ENCODE peak calls at places on chromosomes 16 and 17, in ten cellular contexts. A, R, P, D, O, I, F, G, N and L are unnamed samples.
A peak's percentile ranks its signal among the peaks of the same experiment; 100 is the strongest.

GRCh38 chr16:58661199-58661830 is 23.3 kb downstream of the SLC38A7 start:
- DNase-seq in A (peak; percentile 87), R (peak; percentile 78), P (peak; percentile 92), D (peak; percentile 87), O (peak; percentile 87), I (peak; percentile 85), F (peak; percentile 91), G (peak; percentile 89), N (peak; percentile 79), L (peak; percentile 96)

GRCh38 chr17:14201087-14201486 is 35.6 kb downstream of the CDRT15 start:
- DNase-seq in A (no peak), R (no peak), P (no peak), D (no peak), O (peak; percentile 23), I (no peak), F (peak; percentile 8), G (no peak), N (no peak), L (no peak)

GRCh38 chr17:45225051-45225700 is 3.5 kb downstream of the FMNL1 start:
- DNase-seq in A (peak; percentile 20), R (no peak), P (no peak), D (no peak), O (no peak), I (peak; percentile 91), F (no peak), G (no peak), N (no peak), L (peak; percentile 92)

GRCh38 chr17:9199474-9200196 is 178.3 kb downstream of the NTN1 start:
- DNase-seq in A (no peak), R (no peak), P (peak; percentile 50), D (peak; percentile 41), O (no peak), I (no peak), F (no peak), G (no peak), N (peak; percentile 38), L (peak; percentile 55)

GRCh38 chr17:8089728-8090127 is 2.2 kb upstream of the ALOX12B start:
- DNase-seq in A (no peak), R (no peak), P (no peak), D (no peak), O (no peak), I (no peak), F (no peak), G (no peak), N (peak; percentile 53), L (no peak)

GRCh38 chr17:28282596-28282995 is 36.4 kb upstream of the TMEM97 start:
- DNase-seq in A (peak; percentile 64), R (peak; percentile 21), P (peak; percentile 48), D (no peak), O (peak; percentile 86), I (peak; percentile 43), F (peak; percentile 92), G (no peak), N (no peak), L (no peak)

GRCh38 chr16:77211880-77212735 is 12.9 kb downstream of the SYCE1L start:
- DNase-seq in A (peak; percentile 86), R (no peak), P (peak; percentile 92), D (peak; percentile 92), O (peak; percentile 18), I (peak; percentile 61), F (no peak), G (peak; percentile 87), N (peak; percentile 83), L (peak; percentile 82)

GRCh38 chr17:8445536-8445935 is 9.9 kb downstream of the NDEL1 start:
- DNase-seq in A (no peak), R (no peak), P (no peak), D (no peak), O (no peak), I (no peak), F (no peak), G (no peak), N (no peak), L (no peak)

GRCh38 chr17:62807812-62808575 is at the start of gene MARCHF10:
- DNase-seq in A (no peak), R (no peak), P (peak; percentile 42), D (peak; percentile 75), O (no peak), I (peak; percentile 53), F (no peak), G (peak; percentile 69), N (peak; percentile 79), L (peak; percentile 78)

GRCh38 chr17:42720996-42721583 is 23.8 kb downstream of the EZH1 start:
- DNase-seq in A (peak; percentile 77), R (peak; percentile 46), P (peak; percentile 67), D (peak; percentile 87), O (peak; percentile 79), I (peak; percentile 80), F (peak; percentile 71), G (peak; percentile 87), N (peak; percentile 83), L (peak; percentile 88)

GRCh38 chr16:83470406-83470805 is 337.4 kb upstream of the HSBP1 start:
- DNase-seq in A (no peak), R (no peak), P (no peak), D (no peak), O (no peak), I (no peak), F (peak; percentile 45), G (no peak), N (no peak), L (no peak)

GRCh38 chr16:4317471-4318170 is 1.8 kb downstream of the GLIS2 start:
- DNase-seq in A (peak; percentile 82), R (no peak), P (no peak), D (peak; percentile 17), O (peak; percentile 30), I (peak; percentile 11), F (no peak), G (peak; percentile 63), N (peak; percentile 84), L (peak; percentile 93)

DNA sequence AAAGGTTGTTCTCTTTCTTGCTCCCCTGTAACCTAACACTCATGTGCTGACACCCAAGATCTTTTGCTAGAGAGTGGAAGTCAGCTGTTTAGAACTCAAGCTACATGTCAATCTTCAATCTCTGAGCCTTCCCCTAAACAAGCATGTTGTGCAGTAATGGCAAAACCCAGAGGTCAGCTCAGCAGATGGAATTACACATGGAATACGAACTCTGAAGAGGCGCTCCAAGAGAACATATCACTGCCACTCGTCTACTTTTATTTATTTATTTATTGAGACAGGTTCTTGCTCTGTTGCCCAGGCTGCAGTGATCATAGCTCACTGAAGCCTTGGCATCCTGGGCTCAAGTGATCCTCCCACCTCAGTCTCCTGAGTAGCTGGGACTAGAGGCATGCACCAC is 32.6 kb downstream of the RNF157 start:
- DNase-seq in A (no peak), R (no peak), P (no peak), D (no peak), O (peak; percentile 60), I (no peak), F (no peak), G (no peak), N (no peak), L (no peak)
- H3K4me2 ChIP-seq in A (no peak overlapping the region), R (no peak overlapping the region), P (no peak overlapping the region), D (no peak overlapping the region), O (no peak overlapping the region), I (no peak overlapping the region), F (no peak overlapping the region), G (no peak overlapping the region), N (no peak overlapping the region), L (no peak overlapping the region)

GRCh38 chr17:74875155-74875969 is 2.6 kb upstream of the FDXR start:
- DNase-seq in A (no peak), R (no peak), P (no peak), D (no peak), O (no peak), I (no peak), F (no peak), G (no peak), N (no peak), L (no peak)

GRCh38 chr17:74879308-74879707 is 6.5 kb upstream of the FDXR start:
- DNase-seq in A (no peak), R (no peak), P (no peak), D (no peak), O (no peak), I (no peak), F (no peak), G (no peak), N (no peak), L (no peak)

GRCh38 chr17:74878658-74879057 is 5.9 kb upstream of the FDXR start:
- DNase-seq in A (no peak), R (no peak), P (no peak), D (no peak), O (no peak), I (no peak), F (no peak), G (no peak), N (no peak), L (no peak)

GRCh38 chr17:74875970-74876593 is 3.3 kb upstream of the FDXR start:
- DNase-seq in A (no peak), R (no peak), P (peak; percentile 44), D (no peak), O (no peak), I (no peak), F (no peak), G (no peak), N (no peak), L (no peak)

GRCh38 chr17:74877592-74878543 is 5.1 kb upstream of the FDXR start:
- DNase-seq in A (no peak), R (peak; percentile 49), P (no peak), D (no peak), O (no peak), I (peak; percentile 52), F (no peak), G (peak; percentile 57), N (no peak), L (no peak)
- H3K4me2 ChIP-seq in A (no peak overlapping the region), R (peak overlapping the region; percentile 62), P (no peak overlapping the region), D (no peak overlapping the region), O (no peak overlapping the region), I (no peak overlapping the region), F (no peak overlapping the region), G (no peak overlapping the region), N (no peak overlapping the region), L (no peak overlapping the region)

DNA sequence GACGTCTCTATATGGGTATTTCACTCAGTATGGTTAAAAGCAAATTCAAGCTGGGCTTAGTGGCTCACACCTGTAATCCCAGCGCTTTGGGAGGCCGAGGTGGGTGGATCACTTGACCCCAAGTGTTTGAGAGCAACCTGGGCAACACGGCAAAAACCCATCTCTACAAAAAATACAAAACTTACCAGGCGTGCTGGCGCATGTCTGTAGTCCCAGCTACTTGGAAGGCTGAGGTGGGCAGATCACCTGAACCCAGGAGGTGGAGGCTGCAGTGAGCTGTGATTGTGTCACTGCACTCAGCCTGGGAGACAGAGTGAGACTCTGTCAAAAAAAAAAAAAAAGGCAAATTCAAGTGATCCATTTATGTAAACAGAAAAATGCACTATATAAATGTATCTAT is 1.3 kb upstream of the TNFRSF17 start:
- DNase-seq in A (no peak), R (no peak), P (no peak), D (no peak), O (no peak), I (no peak), F (no peak), G (no peak), N (no peak), L (no peak)
- H3K4me2 ChIP-seq in A (no peak overlapping the region), R (no peak overlapping the region), P (no peak overlapping the region), D (no peak overlapping the region), O (no peak overlapping the region), I (no peak overlapping the region), F (no peak overlapping the region), G (no peak overlapping the region), N (no peak overlapping the region), L (no peak overlapping the region)

DNA sequence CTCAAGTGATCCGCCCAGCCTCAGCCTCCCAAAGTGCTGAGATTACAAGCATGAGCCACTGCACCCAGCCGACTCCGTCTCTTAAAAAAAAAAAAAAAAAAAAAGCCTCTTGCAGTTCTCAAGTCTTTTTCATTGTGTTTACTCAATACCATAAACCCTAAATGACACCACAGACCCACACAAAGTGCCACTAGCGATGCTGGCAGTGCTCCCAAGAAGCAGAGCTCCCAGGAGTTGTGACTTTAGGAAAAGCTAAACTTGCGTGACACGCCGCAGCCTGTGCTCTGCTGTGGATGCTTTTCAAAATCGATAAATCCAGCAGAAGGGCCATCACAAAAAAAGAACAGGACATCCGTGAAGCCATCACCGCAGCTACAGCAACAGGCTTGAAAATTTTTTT is 114.7 kb downstream of the ANKRD11 start:
- DNase-seq in A (no peak), R (no peak), P (no peak), D (no peak), O (no peak), I (peak; percentile 49), F (no peak), G (no peak), N (no peak), L (no peak)
- H3K4me2 ChIP-seq in A (no peak overlapping the region), R (no peak overlapping the region), P (no peak overlapping the region), D (no peak overlapping the region), O (no peak overlapping the region), I (peak overlapping the region; percentile 98), F (no peak overlapping the region), G (no peak overlapping the region), N (no peak overlapping the region), L (no peak overlapping the region)